ENCODE peak calls at places on chromosomes 3 and 15, in nine cellular contexts. One of them, this sample, is unnamed.

GRCh38 chr3:150797155-150797554 is 34.2 kb upstream of the SIAH2 start:
- DNase-seq in heart left ventricle: no peak
- DNase-seq in CD4-positive, alpha-beta memory T cell: no peak
- DNase-seq in Panc1: no peak
- DNase-seq in H9: no peak
- DNase-seq in stomach: no peak
- DNase-seq in effector memory CD4-positive, alpha-beta T cell: no peak
- DNase-seq in ovary: no peak
- DNase-seq in prostate gland: no peak
- DNase-seq in this sample: no peak

GRCh38 chr3:49563040-49563578 is 8.8 kb downstream of the BSN start:
- DNase-seq in heart left ventricle: no peak
- DNase-seq in CD4-positive, alpha-beta memory T cell: no peak
- DNase-seq in Panc1: no peak
- DNase-seq in H9: peak; percentile 73
- DNase-seq in stomach: no peak
- DNase-seq in effector memory CD4-positive, alpha-beta T cell: no peak
- DNase-seq in ovary: no peak
- DNase-seq in prostate gland: no peak
- DNase-seq in this sample: no peak

GRCh38 chr3:52704611-52705437 is 767 bp downstream of the GLT8D1 start:
- DNase-seq in heart left ventricle: no peak
- DNase-seq in CD4-positive, alpha-beta memory T cell: no peak
- DNase-seq in Panc1: no peak
- DNase-seq in H9: no peak
- DNase-seq in stomach: no peak
- DNase-seq in effector memory CD4-positive, alpha-beta T cell: no peak
- DNase-seq in ovary: no peak
- DNase-seq in prostate gland: no peak
- DNase-seq in this sample: peak; percentile 57

GRCh38 chr3:50340404-50341329 is at the start of gene RASSF1:
- DNase-seq in heart left ventricle: peak; percentile 87
- DNase-seq in CD4-positive, alpha-beta memory T cell: peak; percentile 58
- DNase-seq in Panc1: no peak
- DNase-seq in H9: peak; percentile 60
- DNase-seq in stomach: peak; percentile 79
- DNase-seq in effector memory CD4-positive, alpha-beta T cell: peak; percentile 48
- DNase-seq in ovary: peak; percentile 68
- DNase-seq in prostate gland: no peak
- DNase-seq in this sample: peak; percentile 89

GRCh38 chr15:85947936-85948335 is 131.7 kb upstream of the AGBL1 start:
- DNase-seq in heart left ventricle: no peak
- DNase-seq in CD4-positive, alpha-beta memory T cell: no peak
- DNase-seq in Panc1: no peak
- DNase-seq in H9: no peak
- DNase-seq in stomach: no peak
- DNase-seq in effector memory CD4-positive, alpha-beta T cell: no peak
- DNase-seq in ovary: no peak
- DNase-seq in prostate gland: no peak
- DNase-seq in this sample: no peak

GRCh38 chr15:24879492-24879891 is 75.3 kb upstream of the SNRPN start:
- DNase-seq in heart left ventricle: no peak
- DNase-seq in CD4-positive, alpha-beta memory T cell: no peak
- DNase-seq in Panc1: no peak
- DNase-seq in H9: no peak
- DNase-seq in stomach: no peak
- DNase-seq in effector memory CD4-positive, alpha-beta T cell: no peak
- DNase-seq in ovary: no peak
- DNase-seq in prostate gland: no peak
- DNase-seq in this sample: no peak

GRCh38 chr15:92634046-92634445 is 21.5 kb downstream of the FAM174B start:
- DNase-seq in heart left ventricle: no peak
- DNase-seq in CD4-positive, alpha-beta memory T cell: no peak
- DNase-seq in Panc1: no peak
- DNase-seq in H9: peak; percentile 24
- DNase-seq in stomach: no peak
- DNase-seq in effector memory CD4-positive, alpha-beta T cell: no peak
- DNase-seq in ovary: no peak
- DNase-seq in prostate gland: no peak
- DNase-seq in this sample: no peak

GRCh38 chr3:126293370-126294082 is 63.7 kb downstream of the KLF15 start:
- DNase-seq in heart left ventricle: no peak
- DNase-seq in CD4-positive, alpha-beta memory T cell: no peak
- DNase-seq in Panc1: no peak
- DNase-seq in H9: peak; percentile 14
- DNase-seq in stomach: no peak
- DNase-seq in effector memory CD4-positive, alpha-beta T cell: no peak
- DNase-seq in ovary: no peak
- DNase-seq in prostate gland: no peak
- DNase-seq in this sample: peak; percentile 74

GRCh38 chr3:39783730-39784129 is 25.7 kb upstream of the MYRIP start:
- DNase-seq in heart left ventricle: no peak
- DNase-seq in CD4-positive, alpha-beta memory T cell: no peak
- DNase-seq in Panc1: no peak
- DNase-seq in H9: no peak
- DNase-seq in stomach: no peak
- DNase-seq in effector memory CD4-positive, alpha-beta T cell: no peak
- DNase-seq in ovary: no peak
- DNase-seq in prostate gland: no peak
- DNase-seq in this sample: no peak

GRCh38 chr15:89900849-89901248 is 7.1 kb upstream of the AP3S2 start:
- DNase-seq in heart left ventricle: peak; percentile 32
- DNase-seq in CD4-positive, alpha-beta memory T cell: no peak
- DNase-seq in Panc1: no peak
- DNase-seq in H9: no peak
- DNase-seq in stomach: no peak
- DNase-seq in effector memory CD4-positive, alpha-beta T cell: no peak
- DNase-seq in ovary: no peak
- DNase-seq in prostate gland: no peak
- DNase-seq in this sample: no peak

GRCh38 chr3:54968546-54969172 is 40.8 kb upstream of the LRTM1 start:
- DNase-seq in heart left ventricle: no peak
- DNase-seq in CD4-positive, alpha-beta memory T cell: no peak
- DNase-seq in Panc1: no peak
- DNase-seq in H9: no peak
- DNase-seq in stomach: no peak
- DNase-seq in effector memory CD4-positive, alpha-beta T cell: no peak
- DNase-seq in ovary: no peak
- DNase-seq in prostate gland: no peak
- DNase-seq in this sample: no peak

GRCh38 chr15:67080118-67080899 is 14.9 kb downstream of the SMAD3 start:
- DNase-seq in heart left ventricle: peak; percentile 50
- DNase-seq in CD4-positive, alpha-beta memory T cell: no peak
- DNase-seq in Panc1: no peak
- DNase-seq in H9: no peak
- DNase-seq in stomach: peak; percentile 63
- DNase-seq in effector memory CD4-positive, alpha-beta T cell: no peak
- DNase-seq in ovary: peak; percentile 67
- DNase-seq in prostate gland: no peak
- DNase-seq in this sample: peak; percentile 83

GRCh38 chr15:23642413-23643044 is 5.1 kb downstream of the MAGEL2 start:
- DNase-seq in heart left ventricle: peak; percentile 49
- DNase-seq in CD4-positive, alpha-beta memory T cell: peak; percentile 8
- DNase-seq in Panc1: peak; percentile 18
- DNase-seq in H9: peak; percentile 71
- DNase-seq in stomach: peak; percentile 56
- DNase-seq in effector memory CD4-positive, alpha-beta T cell: no peak
- DNase-seq in ovary: peak; percentile 61
- DNase-seq in prostate gland: peak; percentile 32
- DNase-seq in this sample: peak; percentile 76

GRCh38 chr15:82393671-82394070 is 35.9 kb upstream of the GOLGA6L9 start:
- DNase-seq in heart left ventricle: no peak
- DNase-seq in CD4-positive, alpha-beta memory T cell: no peak
- DNase-seq in Panc1: no peak
- DNase-seq in H9: no peak
- DNase-seq in stomach: no peak
- DNase-seq in effector memory CD4-positive, alpha-beta T cell: no peak
- DNase-seq in ovary: no peak
- DNase-seq in prostate gland: no peak
- DNase-seq in this sample: no peak

GRCh38 chr3:153099131-153099530 is 62.9 kb upstream of the RAP2B start:
- DNase-seq in heart left ventricle: no peak
- DNase-seq in CD4-positive, alpha-beta memory T cell: no peak
- DNase-seq in Panc1: no peak
- DNase-seq in H9: no peak
- DNase-seq in stomach: no peak
- DNase-seq in effector memory CD4-positive, alpha-beta T cell: no peak
- DNase-seq in ovary: no peak
- DNase-seq in prostate gland: no peak
- DNase-seq in this sample: no peak

GRCh38 chr3:157767602-157768001 is 264.4 kb upstream of the VEPH1 start:
- DNase-seq in heart left ventricle: no peak
- DNase-seq in CD4-positive, alpha-beta memory T cell: no peak
- DNase-seq in Panc1: no peak
- DNase-seq in H9: no peak
- DNase-seq in stomach: no peak
- DNase-seq in effector memory CD4-positive, alpha-beta T cell: no peak
- DNase-seq in ovary: no peak
- DNase-seq in prostate gland: no peak
- DNase-seq in this sample: no peak

GRCh38 chr3:188211476-188211875 is 57.5 kb downstream of the LPP start:
- DNase-seq in heart left ventricle: no peak
- DNase-seq in CD4-positive, alpha-beta memory T cell: no peak
- DNase-seq in Panc1: no peak
- DNase-seq in H9: no peak
- DNase-seq in stomach: no peak
- DNase-seq in effector memory CD4-positive, alpha-beta T cell: no peak
- DNase-seq in ovary: no peak
- DNase-seq in prostate gland: no peak
- DNase-seq in this sample: no peak

GRCh38 chr15:79050977-79051376 is 39.6 kb downstream of the RASGRF1 start:
- DNase-seq in heart left ventricle: no peak
- DNase-seq in CD4-positive, alpha-beta memory T cell: no peak
- DNase-seq in Panc1: no peak
- DNase-seq in H9: no peak
- DNase-seq in stomach: no peak
- DNase-seq in effector memory CD4-positive, alpha-beta T cell: no peak
- DNase-seq in ovary: no peak
- DNase-seq in prostate gland: no peak
- DNase-seq in this sample: no peak

GRCh38 chr15:29539736-29540135 is 270.1 kb upstream of the NSMCE3 start:
- DNase-seq in heart left ventricle: no peak
- DNase-seq in CD4-positive, alpha-beta memory T cell: no peak
- DNase-seq in Panc1: no peak
- DNase-seq in H9: no peak
- DNase-seq in stomach: no peak
- DNase-seq in effector memory CD4-positive, alpha-beta T cell: no peak
- DNase-seq in ovary: no peak
- DNase-seq in prostate gland: no peak
- DNase-seq in this sample: no peak

GRCh38 chr3:180433172-180433571 is 168.8 kb upstream of the TTC14 start:
- DNase-seq in heart left ventricle: no peak
- DNase-seq in CD4-positive, alpha-beta memory T cell: no peak
- DNase-seq in Panc1: no peak
- DNase-seq in H9: no peak
- DNase-seq in stomach: no peak
- DNase-seq in effector memory CD4-positive, alpha-beta T cell: no peak
- DNase-seq in ovary: no peak
- DNase-seq in prostate gland: no peak
- DNase-seq in this sample: no peak
- H3K27ac ChIP-seq in heart left ventricle: no peak overlapping the region
- H3K27ac ChIP-seq in CD4-positive, alpha-beta memory T cell: no peak overlapping the region
- H3K27ac ChIP-seq in Panc1: no peak overlapping the region
- H3K27ac ChIP-seq in H9: no peak overlapping the region
- H3K27ac ChIP-seq in stomach: no peak overlapping the region
- H3K27ac ChIP-seq in effector memory CD4-positive, alpha-beta T cell: no peak overlapping the region
- H3K27ac ChIP-seq in ovary: no peak overlapping the region
- H3K27ac ChIP-seq in prostate gland: no peak overlapping the region
- H3K27ac ChIP-seq in this sample: no peak overlapping the region

DNA sequence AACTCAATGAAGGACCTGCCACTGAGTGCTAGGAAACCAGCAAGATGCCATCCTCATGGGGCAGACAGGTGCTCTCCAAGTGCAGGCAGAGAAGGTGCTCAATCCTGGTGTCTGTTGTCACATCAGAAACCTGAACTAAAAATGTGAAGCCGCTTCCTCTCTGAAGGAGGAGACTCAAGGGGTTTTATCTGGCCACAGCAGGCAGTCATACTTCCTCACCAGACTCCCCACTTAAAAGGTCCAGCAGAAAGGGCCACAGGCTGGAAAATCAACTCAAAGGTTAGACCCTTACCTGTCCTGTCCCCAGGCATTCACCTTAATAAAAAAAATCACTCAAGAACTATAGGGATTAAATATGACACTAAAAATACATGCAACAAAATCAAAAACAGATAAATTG is 4.8 kb downstream of the CCDC12 start:
- DNase-seq in heart left ventricle: no peak
- DNase-seq in CD4-positive, alpha-beta memory T cell: no peak
- DNase-seq in Panc1: no peak
- DNase-seq in H9: no peak
- DNase-seq in stomach: no peak
- DNase-seq in effector memory CD4-positive, alpha-beta T cell: no peak
- DNase-seq in ovary: no peak
- DNase-seq in prostate gland: no peak
- DNase-seq in this sample: no peak
- H3K4me1 ChIP-seq in heart left ventricle: peaks cover 73% of the 10 kb centered on the region
- H3K4me1 ChIP-seq in CD4-positive, alpha-beta memory T cell: peaks cover 86% of the 10 kb centered on the region
- H3K4me1 ChIP-seq in Panc1: peaks cover 25% of the 10 kb centered on the region
- H3K4me1 ChIP-seq in H9: no peaks in the 10 kb centered on the region
- H3K4me1 ChIP-seq in stomach: peaks cover 71% of the 10 kb centered on the region
- H3K4me1 ChIP-seq in effector memory CD4-positive, alpha-beta T cell: peaks cover 49% of the 10 kb centered on the region
- H3K4me1 ChIP-seq in ovary: peaks cover 26% of the 10 kb centered on the region
- H3K4me1 ChIP-seq in prostate gland: no peaks in the 10 kb centered on the region
- H3K4me1 ChIP-seq in this sample: peaks cover 35% of the 10 kb centered on the region

DNA sequence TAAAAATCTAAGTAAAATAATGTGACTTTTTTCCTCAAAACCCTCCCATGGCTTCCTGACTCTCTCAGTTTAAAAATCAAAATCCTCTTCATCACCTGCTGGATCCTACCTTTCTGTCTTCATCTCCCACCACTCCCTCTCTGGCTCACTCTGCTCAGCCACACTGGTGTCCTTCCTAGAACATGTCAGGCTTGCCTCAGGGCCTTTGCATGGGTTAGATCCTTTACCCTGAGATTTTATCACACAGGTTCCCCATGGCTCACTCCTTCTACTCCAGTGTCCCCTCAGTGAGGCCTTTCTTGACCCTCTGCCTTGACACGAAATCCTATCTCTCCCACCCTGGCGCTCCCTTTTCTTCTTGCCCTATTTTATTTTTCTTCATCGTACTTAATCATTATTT is 141.8 kb downstream of the RPL22L1 start:
- DNase-seq in heart left ventricle: no peak
- DNase-seq in CD4-positive, alpha-beta memory T cell: no peak
- DNase-seq in Panc1: no peak
- DNase-seq in H9: no peak
- DNase-seq in stomach: no peak
- DNase-seq in effector memory CD4-positive, alpha-beta T cell: no peak
- DNase-seq in ovary: no peak
- DNase-seq in prostate gland: no peak
- DNase-seq in this sample: no peak
- H3K27ac ChIP-seq in heart left ventricle: no peak overlapping the region
- H3K27ac ChIP-seq in CD4-positive, alpha-beta memory T cell: no peak overlapping the region
- H3K27ac ChIP-seq in Panc1: no peak overlapping the region
- H3K27ac ChIP-seq in H9: no peak overlapping the region
- H3K27ac ChIP-seq in stomach: no peak overlapping the region
- H3K27ac ChIP-seq in effector memory CD4-positive, alpha-beta T cell: no peak overlapping the region
- H3K27ac ChIP-seq in ovary: no peak overlapping the region
- H3K27ac ChIP-seq in prostate gland: no peak overlapping the region
- H3K27ac ChIP-seq in this sample: peak overlapping the region; percentile 17

DNA sequence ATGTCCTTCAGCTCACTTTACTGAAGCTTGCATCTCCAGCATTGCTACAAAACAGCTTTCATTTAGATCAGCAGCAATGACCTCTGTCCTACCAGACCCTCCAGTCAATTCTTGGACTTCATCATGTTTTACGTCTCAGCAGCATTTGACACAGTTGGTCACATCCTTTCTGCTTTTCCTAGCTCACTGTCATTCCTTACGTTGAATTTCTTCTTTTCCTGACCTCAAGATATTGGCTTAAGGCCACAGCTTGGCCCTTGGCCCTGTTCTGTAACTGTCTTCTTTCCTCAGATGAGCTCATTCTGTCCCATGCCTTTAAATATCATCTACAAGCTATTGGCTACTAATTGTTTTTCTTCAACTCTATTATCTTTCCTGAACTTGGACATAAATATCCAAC is 576.2 kb upstream of the KCNMB2 start:
- DNase-seq in heart left ventricle: peak; percentile 25
- DNase-seq in CD4-positive, alpha-beta memory T cell: no peak
- DNase-seq in Panc1: no peak
- DNase-seq in H9: no peak
- DNase-seq in stomach: no peak
- DNase-seq in effector memory CD4-positive, alpha-beta T cell: no peak
- DNase-seq in ovary: no peak
- DNase-seq in prostate gland: no peak
- DNase-seq in this sample: peak; percentile 24
- H3K4me1 ChIP-seq in heart left ventricle: no peaks in the 10 kb centered on the region
- H3K4me1 ChIP-seq in CD4-positive, alpha-beta memory T cell: no peaks in the 10 kb centered on the region
- H3K4me1 ChIP-seq in Panc1: no peaks in the 10 kb centered on the region
- H3K4me1 ChIP-seq in H9: no peaks in the 10 kb centered on the region
- H3K4me1 ChIP-seq in stomach: no peaks in the 10 kb centered on the region
- H3K4me1 ChIP-seq in effector memory CD4-positive, alpha-beta T cell: no peaks in the 10 kb centered on the region
- H3K4me1 ChIP-seq in ovary: no peaks in the 10 kb centered on the region
- H3K4me1 ChIP-seq in prostate gland: no peaks in the 10 kb centered on the region
- H3K4me1 ChIP-seq in this sample: no peaks in the 10 kb centered on the region

This sample was measured in right cardiac atrium.